ENCODE peak calls at places on chromosomes 16 and 17, in eight cellular contexts. N is tibial nerve, W is SK-N-SH, M is IMR-90, L is GM23338, K is stomach, E is upper lobe of right lung, I is prostate gland. R is an unnamed sample. For H3K4me1, the result is how much of the 10 kb centered on the place peaks cover.

GRCh38 chr16:1871974-1872635 is at the start of gene MEIOB:
- DNase-seq in I (no peak), M (no peak), K (no peak), W (peak), L (peak), N (no peak), E (peak), R (no peak)

GRCh38 chr16:15613676-15614075 is 29.3 kb downstream of the MARF1 start:
- DNase-seq in W (no peak), K (no peak), N (no peak), I (no peak), E (no peak), L (peak), M (no peak), R (no peak)

GRCh38 chr17:73172252-73172651 is 7.4 kb downstream of the SSTR2 start:
- DNase-seq in I (no peak), E (no peak), N (no peak), W (no peak), M (no peak), L (no peak), K (no peak), R (no peak)

GRCh38 chr16:54657058-54657708 is 273.5 kb upstream of the IRX5 start:
- DNase-seq in I (no peak), W (no peak), L (peak), K (peak), M (no peak), N (no peak), E (no peak), R (no peak)

GRCh38 chr16:5490499-5490898 is 392.9 kb upstream of the EEF2KMT start:
- DNase-seq in N (no peak), L (peak), E (peak), K (no peak), I (peak), M (no peak), W (peak), R (peak)

GRCh38 chr16:24273511-24273910 is 17.4 kb downstream of the CACNG3 start:
- DNase-seq in N (no peak), I (no peak), L (no peak), M (peak), K (no peak), E (no peak), W (no peak), R (no peak)

GRCh38 chr17:81192386-81193050 is 26.5 kb upstream of the AATK start:
- DNase-seq in L (no peak), W (no peak), N (no peak), E (no peak), M (no peak), K (no peak), I (no peak), R (no peak)

GRCh38 chr17:31416503-31416923 is 25.0 kb downstream of the RAB11FIP4 start:
- DNase-seq in E (no peak), W (no peak), N (peak), I (no peak), M (peak), K (no peak), L (no peak), R (no peak)

GRCh38 chr17:13746379-13746778 is 144.7 kb upstream of the HS3ST3A1 start:
- DNase-seq in W (peak), E (no peak), N (no peak), L (no peak), I (no peak), K (no peak), M (no peak), R (no peak)

GRCh38 chr17:32558997-32559650 is 72.3 kb downstream of the CDK5R1 start:
- DNase-seq in N (no peak), I (no peak), M (no peak), L (no peak), W (peak), K (no peak), E (no peak), R (no peak)

GRCh38 chr17:39687101-39687545 is 734 bp downstream of the PGAP3 start:
- DNase-seq in W (no peak), E (no peak), I (no peak), N (no peak), L (no peak), M (no peak), K (no peak), R (no peak)

DNA sequence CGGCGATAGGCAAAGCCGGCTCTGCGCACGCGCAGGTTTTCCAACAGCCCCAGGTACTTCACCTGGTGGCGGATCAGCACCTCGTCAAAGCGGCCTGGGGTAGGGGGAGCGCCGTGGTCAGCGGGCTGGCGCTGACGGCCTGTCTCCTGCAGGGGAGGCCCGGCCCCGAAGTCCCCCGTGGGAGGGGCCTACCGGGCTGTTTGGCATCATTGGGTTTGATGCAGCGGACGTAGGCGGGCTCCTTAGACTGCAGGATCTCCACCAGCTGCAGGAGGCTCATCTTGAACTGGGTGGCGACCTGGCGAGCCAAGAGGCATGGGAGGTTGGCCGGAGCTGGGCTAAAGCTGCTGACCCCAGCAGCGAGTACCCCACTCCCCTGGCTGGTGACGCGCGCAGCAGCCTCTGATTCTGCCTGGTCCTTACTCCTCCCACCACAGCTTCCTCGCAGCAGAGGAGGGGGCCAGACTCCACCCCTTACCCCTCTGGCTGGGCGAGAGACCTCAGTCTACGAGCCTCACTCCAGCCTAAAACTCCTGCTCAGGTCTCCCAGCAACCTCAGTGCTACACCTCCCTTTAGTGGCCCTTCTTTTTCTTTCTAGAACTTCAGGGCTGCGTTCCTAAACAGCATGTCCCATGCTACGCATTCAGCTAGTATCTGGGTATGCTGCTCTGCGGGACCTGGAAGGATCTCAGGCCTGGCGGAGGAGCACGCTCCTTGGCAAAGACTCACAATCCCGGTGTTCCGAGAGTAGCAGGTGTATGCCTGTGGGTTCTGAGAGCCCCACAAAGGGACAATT is 16.1 kb upstream of the CRK start:
- DNase-seq in E (no peak), W (no peak), M (no peak), K (no peak), I (no peak), N (no peak), L (peak), R (no peak)
- H3K4me1 ChIP-seq in E (under half), W (under half), M (under half), K (under half), I (under half), N (half or more), L (under half), R (under half)

DNA sequence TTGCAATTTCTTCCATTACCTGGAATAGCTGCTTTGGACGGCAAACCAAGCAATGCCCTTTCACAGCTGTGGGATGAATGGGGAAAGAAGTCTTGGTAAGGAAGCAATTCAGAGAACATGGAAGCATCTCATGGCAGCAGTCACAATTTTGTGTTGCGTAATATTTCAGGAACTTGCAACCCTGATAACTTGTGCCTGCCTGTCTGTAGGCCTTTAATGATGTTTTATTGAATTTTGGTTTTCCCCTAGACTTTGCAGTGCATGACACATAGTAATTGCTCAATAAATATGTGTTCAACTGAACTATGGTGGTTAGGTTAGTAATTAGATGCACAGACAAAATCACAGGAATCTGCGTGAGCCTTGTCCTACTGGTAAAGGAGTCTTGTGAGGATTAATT is 439.5 kb downstream of the WWOX start:
- DNase-seq in I (no peak), W (no peak), N (no peak), M (no peak), E (no peak), K (no peak), L (no peak), R (no peak)
- H3K4me1 ChIP-seq in I (under half), W (under half), N (under half), M (under half), E (under half), K (under half), L (under half), R (under half)

GRCh38 chr17:22193113-22193512 is 500.8 kb downstream of the KCNJ18 start:
- DNase-seq in E (peak), M (no peak), K (no peak), I (no peak), W (no peak), L (peak), N (no peak), R (no peak)
- H3K4me1 ChIP-seq in E (under half), M (under half), K (under half), I (under half), W (under half), L (under half), N (under half), R (under half)

GRCh38 chr17:46178550-46179198 is 14.6 kb downstream of the KANSL1 start:
- DNase-seq in K (no peak), M (peak), W (no peak), I (no peak), E (no peak), N (no peak), L (no peak), R (no peak)
- H3K4me1 ChIP-seq in K (under half), M (under half), W (under half), I (under half), E (under half), N (half or more), L (half or more), R (half or more)

GRCh38 chr17:1193300-1193699 is 13.5 kb upstream of the ABR start:
- DNase-seq in E (no peak), M (no peak), I (no peak), L (no peak), N (no peak), K (no peak), W (no peak), R (no peak)
- H3K4me1 ChIP-seq in E (under half), M (under half), I (under half), L (under half), N (under half), K (under half), W (under half), R (under half)

GRCh38 chr17:45228985-45229517 is 7.4 kb downstream of the FMNL1 start:
- DNase-seq in I (no peak), M (peak), N (peak), K (peak), E (peak), W (no peak), L (peak), R (peak)
- H3K4me1 ChIP-seq in I (under half), M (under half), N (half or more), K (under half), E (under half), W (under half), L (under half), R (under half)

DNA sequence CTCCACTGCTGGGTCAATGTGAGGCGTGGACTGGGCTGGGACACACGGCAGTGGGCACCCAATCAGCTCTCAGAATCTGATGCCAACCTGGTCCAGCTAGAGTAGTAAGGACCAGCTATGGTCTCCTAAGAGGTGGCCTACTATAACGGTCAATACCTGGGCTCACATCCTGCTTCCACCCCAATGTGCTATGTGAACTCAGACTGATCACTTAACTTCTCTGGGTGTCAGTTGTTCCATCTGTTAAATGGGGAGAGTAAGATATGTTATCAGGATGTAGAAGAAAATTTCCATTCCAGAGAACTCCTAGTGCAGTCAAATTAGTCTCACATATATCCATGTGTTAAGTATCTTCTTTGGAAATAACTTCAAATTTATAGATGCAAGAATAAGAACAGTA is 14.2 kb downstream of the FAM117A start:
- DNase-seq in K (no peak), I (no peak), E (no peak), L (no peak), M (no peak), N (no peak), W (no peak), R (no peak)
- H3K4me1 ChIP-seq in K (under half), I (under half), E (under half), L (under half), M (under half), N (under half), W (under half), R (under half)

GRCh38 chr16:3135120-3135715 is 389 bp downstream of the ZNF213 start:
- DNase-seq in I (no peak), K (no peak), L (no peak), N (no peak), W (no peak), E (no peak), M (no peak), R (no peak)
- H3K4me1 ChIP-seq in I (under half), K (under half), L (under half), N (under half), W (under half), E (under half), M (under half), R (under half)

DNA sequence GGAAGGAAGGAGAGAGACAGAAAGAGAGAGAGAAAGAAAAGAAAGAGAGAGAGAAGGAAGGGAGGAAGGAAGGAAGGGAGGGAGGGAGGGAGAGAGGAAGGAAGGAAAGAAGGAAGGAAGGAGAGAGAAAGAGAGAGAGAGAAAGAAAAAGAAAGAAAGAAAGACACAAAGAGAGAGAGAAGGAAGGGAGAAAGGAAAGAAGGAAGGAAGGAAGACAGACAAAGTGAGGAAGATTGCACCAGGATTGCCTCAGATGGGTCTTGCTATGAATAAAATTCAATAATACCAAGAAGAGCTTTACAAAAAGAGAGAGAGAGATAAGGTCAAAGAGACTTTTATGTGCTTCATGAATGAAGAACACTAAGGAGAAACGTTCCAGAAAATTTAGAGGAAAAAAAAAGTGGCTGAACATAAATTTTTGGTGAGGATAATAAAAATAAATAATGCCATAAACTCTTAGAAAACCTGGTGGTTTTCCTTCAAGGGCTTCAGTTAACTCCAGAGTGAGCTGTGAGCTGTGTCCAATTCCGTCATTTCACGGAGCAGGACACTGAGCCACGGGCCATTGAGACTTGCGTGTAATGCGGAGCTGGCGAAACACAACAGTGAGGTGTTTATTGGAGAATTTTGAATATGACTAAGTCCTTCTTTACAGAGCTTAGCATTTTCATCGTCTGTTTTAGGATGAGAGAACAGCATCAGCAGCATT is 72.7 kb upstream of the TNRC6C start:
- DNase-seq in I (no peak), K (no peak), L (no peak), N (no peak), E (no peak), W (no peak), M (no peak), R (no peak)
- H3K4me1 ChIP-seq in I (under half), K (under half), L (under half), N (half or more), E (under half), W (half or more), M (under half), R (under half)

GRCh38 chr16:89697616-89698331 is 3.7 kb downstream of the SPATA2L start:
- DNase-seq in K (no peak), M (no peak), L (no peak), N (no peak), E (no peak), W (peak), I (no peak), R (no peak)
- H3K4me1 ChIP-seq in K (under half), M (under half), L (under half), N (under half), E (under half), W (under half), I (under half), R (under half)

R was measured in thyroid gland.